ENCODE peak calls at places on chromosome 17, in six cellular contexts. H, K, E, F, C and B are unnamed samples. For H3K4me1, the result is how much of the 10 kb centered on the place peaks cover.

GRCh38 chr17:57406131-57406980 is 150.0 kb downstream of the MSI2 start:
- DNase-seq in K (peak), F (no peak), C (no peak), E (no peak), H (no peak), B (no peak)

GRCh38 chr17:60618080-60618479 is 18.1 kb downstream of the PPM1D start:
- DNase-seq in K (no peak), H (no peak), F (no peak), C (no peak), E (no peak), B (no peak)

GRCh38 chr17:74160656-74161500 is 42.6 kb upstream of the RPL38 start:
- DNase-seq in C (no peak), F (no peak), K (no peak), H (peak), E (no peak), B (no peak)

GRCh38 chr17:75774471-75774987 is 9.5 kb upstream of the GALK1 start:
- DNase-seq in E (no peak), K (no peak), F (peak), C (no peak), H (peak), B (no peak)

GRCh38 chr17:75228305-75228704 is 22.8 kb downstream of the NUP85 start:
- DNase-seq in C (no peak), F (no peak), E (no peak), H (no peak), K (no peak), B (no peak)

GRCh38 chr17:37110012-37110701 is 161.4 kb downstream of the AATF start:
- DNase-seq in E (no peak), C (no peak), F (no peak), H (no peak), K (no peak), B (no peak)

GRCh38 chr17:63657776-63658175 is 35.6 kb downstream of the MAP3K3 start:
- DNase-seq in H (no peak), K (no peak), F (no peak), E (no peak), C (no peak), B (no peak)

GRCh38 chr17:68693896-68694295 is 92.7 kb upstream of the FAM20A start:
- DNase-seq in C (no peak), F (no peak), H (no peak), E (no peak), K (no peak), B (no peak)

GRCh38 chr17:9982159-9982558 is 77.1 kb upstream of the RCVRN start:
- DNase-seq in H (no peak), K (no peak), F (peak), E (no peak), C (no peak), B (no peak)

GRCh38 chr17:37493249-37494027 is 3.7 kb downstream of the DUSP14 start:
- DNase-seq in E (no peak), C (no peak), F (no peak), H (no peak), K (peak), B (peak)

GRCh38 chr17:31517524-31517923 is 126.0 kb downstream of the RAB11FIP4 start:
- DNase-seq in K (no peak), F (no peak), C (no peak), H (no peak), E (no peak), B (no peak)

GRCh38 chr17:6374761-6375312 is 60.1 kb downstream of the AIPL1 start:
- DNase-seq in F (no peak), H (no peak), E (no peak), C (no peak), K (peak), B (peak)

GRCh38 chr17:47281246-47281645 is 27.6 kb downstream of the ITGB3 start:
- DNase-seq in C (no peak), E (no peak), K (no peak), H (no peak), F (no peak), B (no peak)

GRCh38 chr17:43768382-43768781 is 9.8 kb upstream of the SOST start:
- DNase-seq in E (peak), K (no peak), F (peak), C (peak), H (peak), B (no peak)

GRCh38 chr17:18102640-18103039 is 5.9 kb upstream of the MYO15A start:
- DNase-seq in E (no peak), K (no peak), F (no peak), C (peak), H (no peak), B (no peak)

GRCh38 chr17:58560511-58560910 is 46.1 kb upstream of the MTMR4 start:
- DNase-seq in H (no peak), F (no peak), E (no peak), C (no peak), K (no peak), B (no peak)

GRCh38 chr17:73064084-73064938 is 28.2 kb downstream of the SLC39A11 start:
- DNase-seq in F (no peak), E (peak), K (no peak), H (peak), C (no peak), B (no peak)

GRCh38 chr17:3566551-3566950 is 8.9 kb upstream of the TRPV3 start:
- DNase-seq in F (no peak), E (no peak), C (no peak), H (no peak), K (no peak), B (no peak)

GRCh38 chr17:3843935-3844516 is 2.0 kb downstream of the NCBP3 start:
- DNase-seq in H (no peak), F (peak), C (peak), K (no peak), E (peak), B (peak)

GRCh38 chr17:7704601-7705268 is at the start of gene EFNB3:
- DNase-seq in K (peak), E (no peak), H (no peak), F (no peak), C (no peak), B (peak)

GRCh38 chr17:70848785-70849184 is 679.5 kb downstream of the KCNJ2 start:
- DNase-seq in K (peak), C (no peak), F (no peak), E (no peak), H (no peak), B (peak)

GRCh38 chr17:773467-774319 is 8.4 kb downstream of the GLOD4 start:
- DNase-seq in E (no peak), C (no peak), H (no peak), F (no peak), K (no peak), B (no peak)

GRCh38 chr17:27469256-27469655 is 13.0 kb downstream of the KSR1 start:
- DNase-seq in H (no peak), K (no peak), F (no peak), C (no peak), E (no peak), B (no peak)

GRCh38 chr17:47649972-47650524 is 329 bp downstream of the KPNB1 start:
- DNase-seq in E (peak), H (no peak), C (no peak), K (no peak), F (no peak), B (no peak)

GRCh38 chr17:57488856-57489255 is 232.5 kb downstream of the MSI2 start:
- DNase-seq in K (no peak), H (no peak), C (no peak), F (no peak), E (no peak), B (no peak)

GRCh38 chr17:48611681-48612455 is 1.1 kb upstream of the HOXB7 start:
- DNase-seq in E (no peak), H (no peak), C (peak), K (no peak), F (peak), B (no peak)

GRCh38 chr17:68296217-68297140 is 5.2 kb downstream of the ARSG start:
- DNase-seq in E (peak), F (peak), C (no peak), H (no peak), K (no peak), B (peak)

GRCh38 chr17:10843806-10844205 is 5.9 kb upstream of the PIRT start:
- DNase-seq in H (no peak), K (no peak), E (peak), C (no peak), F (peak), B (no peak)

GRCh38 chr17:78884148-78884870 is 18.7 kb downstream of the CEP295NL start:
- DNase-seq in F (no peak), C (no peak), H (peak), E (no peak), K (no peak), B (no peak)

GRCh38 chr17:78886954-78887353 is 16.0 kb downstream of the CEP295NL start:
- DNase-seq in F (no peak), K (no peak), E (no peak), C (no peak), H (no peak), B (no peak)

GRCh38 chr17:78885956-78886355 is 17.0 kb downstream of the CEP295NL start:
- DNase-seq in F (peak), C (no peak), E (no peak), K (no peak), H (no peak), B (no peak)

GRCh38 chr17:78883533-78884131 is 19.4 kb downstream of the CEP295NL start:
- DNase-seq in F (peak), H (peak), E (peak), K (peak), C (no peak), B (peak)

GRCh38 chr17:78884876-78885667 is 17.9 kb downstream of the CEP295NL start:
- DNase-seq in K (no peak), F (no peak), H (no peak), E (no peak), C (no peak), B (no peak)
- H3K4me1 ChIP-seq in K (under half), F (under half), H (half or more), E (under half), C (under half), B (under half)

GRCh38 chr17:41865596-41865893 is 322 bp upstream of the KLHL11 start:
- DNase-seq in F (no peak), C (no peak), K (no peak), H (no peak), E (no peak), B (no peak)
- TF ChIP-seq CTCF in F (no peak), C (no peak), K (no peak), H (no peak), E (no peak), B (no peak)

DNA sequence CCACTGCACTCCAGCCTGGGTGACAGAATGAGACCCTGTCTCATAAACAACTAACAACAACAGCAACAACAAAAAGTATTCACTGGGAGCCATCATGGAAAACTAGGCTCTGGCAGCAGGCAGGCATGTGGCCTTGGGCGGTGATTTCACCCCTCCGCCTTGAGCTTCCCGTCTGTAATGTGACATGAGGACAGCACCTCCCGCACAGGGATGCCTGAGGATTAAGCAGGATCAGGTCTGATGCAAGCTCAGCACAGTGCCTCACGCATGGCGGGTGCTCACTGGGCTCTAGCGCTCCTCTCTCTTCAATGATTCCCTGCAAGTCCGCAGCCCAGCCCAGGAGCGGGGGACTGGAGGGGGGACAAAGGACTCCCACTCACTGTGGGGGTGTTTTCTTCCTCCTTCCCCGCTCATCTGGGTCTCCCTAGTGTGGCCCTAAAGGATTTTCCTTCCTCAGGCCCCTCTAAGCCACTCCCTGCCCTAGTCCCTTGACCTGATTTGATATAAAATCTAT is 2.8 kb downstream of the PLCD3 start:
- DNase-seq in F (peak), H (no peak), K (no peak), C (no peak), E (no peak), B (no peak)
- H3K27ac ChIP-seq in F (peak), H (peak), K (no peak), C (no peak), E (peak), B (no peak)

DNA sequence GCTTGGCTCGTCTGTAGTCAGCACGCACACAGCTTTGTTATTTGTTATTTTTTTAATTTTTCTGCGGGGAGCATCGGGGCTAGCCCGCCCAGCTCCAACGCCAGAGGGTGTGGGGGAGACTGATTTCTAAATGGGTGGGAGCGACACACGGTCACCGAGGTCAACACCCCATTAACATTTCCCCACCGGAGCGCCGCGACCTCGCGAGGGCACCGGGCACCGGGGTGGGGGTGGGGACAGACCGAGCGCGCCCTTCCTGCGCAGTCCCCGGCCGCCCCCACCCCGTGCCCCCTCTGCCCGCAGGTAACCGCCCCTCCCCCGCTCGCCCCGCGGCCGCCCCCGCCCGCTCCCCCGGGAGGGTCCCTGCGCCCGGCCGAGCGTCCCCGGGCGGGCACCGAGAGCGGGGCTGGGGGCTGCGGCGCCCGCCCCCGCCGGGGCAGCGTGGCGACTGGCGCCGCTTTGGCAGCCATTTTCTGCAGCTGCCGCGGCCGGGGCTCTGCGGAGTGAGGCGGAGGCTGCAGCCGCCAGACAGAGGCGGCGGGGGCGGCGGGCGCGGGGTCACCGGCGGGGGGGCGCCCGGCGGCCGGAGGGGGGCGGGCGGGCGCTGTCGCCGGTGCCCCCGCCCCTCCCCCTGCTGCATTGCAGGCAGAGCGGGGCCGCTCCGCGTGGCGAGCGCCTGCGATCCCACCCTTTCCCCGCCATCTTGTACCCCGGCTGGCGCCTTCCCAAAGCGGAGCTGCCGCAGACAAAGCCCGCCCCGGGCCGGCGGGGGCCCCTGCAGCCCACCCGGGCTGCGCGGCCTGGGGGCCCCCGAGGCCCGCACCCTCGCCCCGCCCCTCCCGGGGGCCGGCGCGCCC is 16.3 kb upstream of the CBX8 start:
- DNase-seq in E (no peak), K (no peak), H (no peak), F (peak), C (peak), B (no peak)
- H3K4me1 ChIP-seq in E (half or more), K (under half), H (under half), F (half or more), C (under half), B (under half)

GRCh38 chr17:30203471-30203981 is 32.0 kb downstream of the SLC6A4 start:
- DNase-seq in F (no peak), C (no peak), H (no peak), E (no peak), K (no peak), B (no peak)
- TF ChIP-seq CTCF in F (no peak), C (peak), H (no peak), E (no peak), K (no peak), B (peak)

DNA sequence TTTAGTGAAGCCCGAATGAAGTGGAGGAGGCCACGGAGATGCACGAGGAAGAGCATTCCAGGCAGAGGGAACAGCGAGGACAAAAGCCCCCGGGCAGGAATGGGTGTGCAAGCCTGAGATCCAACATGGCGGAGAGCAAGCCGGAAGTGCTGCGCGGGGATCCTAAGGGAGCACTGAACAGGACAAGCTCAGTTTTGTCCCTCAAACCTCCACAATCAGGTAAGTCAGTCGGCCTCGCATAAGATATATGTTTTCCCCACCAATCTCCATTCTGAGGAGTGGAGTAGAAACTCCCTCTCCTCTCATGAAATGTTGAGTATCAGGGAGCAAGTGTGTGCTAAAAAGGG is 32.9 kb upstream of the USP22 start:
- DNase-seq in K (no peak), E (no peak), C (no peak), F (no peak), H (no peak), B (no peak)
- H3K27ac ChIP-seq in K (no peak), E (no peak), C (no peak), F (peak), H (no peak), B (no peak)